ENCODE peak calls at places on chromosome 21, in seven cellular contexts. W, L, U, O, Q, S and T are unnamed samples.
A peak's percentile ranks its signal among the peaks of the same experiment; 100 is the strongest.

GRCh38 chr21:45086342-45086958 is 12.1 kb downstream of the ADARB1 start:
- DNase-seq in U (no peak), S (no peak), Q (no peak), L (no peak), W (no peak), O (no peak), T (no peak)

GRCh38 chr21:41235214-41235613 is 67.3 kb downstream of the BACE2 start:
- DNase-seq in Q (no peak), O (no peak), S (no peak), W (no peak), L (no peak), U (no peak), T (no peak)

GRCh38 chr21:38639782-38640750 is 141.8 kb upstream of the ERG start:
- DNase-seq in U (peak; percentile 33), W (no peak), S (no peak), O (no peak), L (no peak), Q (no peak), T (no peak)

GRCh38 chr21:44982558-44983244 is 42.9 kb downstream of the SLX9 start:
- DNase-seq in S (no peak), U (peak; percentile 49), W (peak; percentile 71), Q (peak; percentile 94), L (no peak), O (no peak), T (no peak)

GRCh38 chr21:42704861-42705260 is 51.4 kb downstream of the PDE9A start:
- DNase-seq in S (no peak), O (no peak), L (no peak), W (no peak), U (no peak), Q (no peak), T (no peak)

GRCh38 chr21:39854572-39854971 is 12.7 kb upstream of the PCP4 start:
- DNase-seq in U (no peak), S (no peak), O (no peak), W (no peak), Q (no peak), L (no peak), T (no peak)

GRCh38 chr21:39674794-39675193 is 62.1 kb downstream of the B3GALT5 start:
- DNase-seq in Q (no peak), S (no peak), O (no peak), U (peak; percentile 26), L (no peak), W (no peak), T (no peak)

GRCh38 chr21:33121715-33122475 is 52.0 kb downstream of the OLIG1 start:
- DNase-seq in Q (peak; percentile 43), O (no peak), U (peak; percentile 64), L (peak; percentile 25), W (no peak), S (no peak), T (no peak)

GRCh38 chr21:44639331-44639655 is 2.1 kb downstream of the KRTAP10-10 start:
- DNase-seq in S (no peak), O (no peak), U (no peak), W (no peak), Q (no peak), L (no peak), T (no peak)

GRCh38 chr21:25561668-25562641 is 45.3 kb downstream of the MRPL39 start:
- DNase-seq in W (peak; percentile 81), Q (peak; percentile 89), L (peak; percentile 38), U (peak; percentile 89), O (no peak), S (peak; percentile 80), T (peak; percentile 11)

GRCh38 chr21:28220670-28221069 is 772.0 kb downstream of the LTN1 start:
- DNase-seq in O (no peak), Q (no peak), U (no peak), S (no peak), L (no peak), W (no peak), T (no peak)

GRCh38 chr21:39000496-39000895 is 182.8 kb downstream of the PSMG1 start:
- DNase-seq in L (no peak), S (no peak), W (no peak), U (peak; percentile 63), Q (no peak), O (no peak), T (no peak)

GRCh38 chr21:42781150-42781980 is 98.0 kb downstream of the WDR4 start:
- DNase-seq in L (no peak), Q (no peak), O (no peak), S (no peak), W (no peak), U (no peak), T (peak; percentile 43)

GRCh38 chr21:34077888-34078287 is 4.5 kb downstream of the MRPS6 start:
- DNase-seq in W (no peak), Q (no peak), L (no peak), U (no peak), S (no peak), O (no peak), T (no peak)

GRCh38 chr21:15928686-15929085 is 198.9 kb downstream of the USP25 start:
- DNase-seq in O (no peak), L (no peak), U (no peak), S (no peak), W (no peak), Q (no peak), T (no peak)

GRCh38 chr21:43361493-43362296 is 65.2 kb downstream of the SIK1 start:
- DNase-seq in U (no peak), O (no peak), W (no peak), S (no peak), Q (no peak), L (no peak), T (no peak)

GRCh38 chr21:25298512-25299491 is 308.5 kb downstream of the MRPL39 start:
- DNase-seq in O (no peak), Q (no peak), U (no peak), S (no peak), W (no peak), L (no peak), T (no peak)

GRCh38 chr21:41703857-41704501 is 62.9 kb downstream of the RIPK4 start:
- DNase-seq in U (no peak), S (no peak), L (no peak), W (no peak), O (no peak), Q (no peak), T (no peak)

GRCh38 chr21:45471229-45472052 is 66.5 kb downstream of the COL18A1 start:
- DNase-seq in O (no peak), Q (peak; percentile 73), W (no peak), U (peak; percentile 75), S (no peak), L (no peak), T (no peak)

GRCh38 chr21:39612233-39613028 is at the start of gene B3GALT5:
- DNase-seq in L (peak; percentile 65), Q (no peak), O (no peak), W (no peak), U (peak; percentile 74), S (no peak), T (peak; percentile 37)

GRCh38 chr21:33078907-33079582 is 9.1 kb downstream of the OLIG1 start:
- DNase-seq in L (no peak), O (peak; percentile 36), U (peak; percentile 94), S (no peak), W (no peak), Q (no peak), T (no peak)